ENCODE peak calls at places on chromosome 11, in four cellular contexts. L is sciatic nerve; O is stimulated activated CD8-positive, alpha-beta memory T cell treated with anti-CD3 and anti-CD28 coated beads, Interleukin-7, amount 100 ng/mL, for 24 hours; V is T-cell. K is an unnamed sample.

GRCh38 chr11:65655570-65656332 is 7.0 kb downstream of the RELA start:
- DNase-seq in L (no peak), V (no peak), O (no peak), K (no peak)

GRCh38 chr11:76314741-76315090 is 66.2 kb downstream of the THAP12 start:
- DNase-seq in L (no peak), O (no peak), V (no peak), K (no peak)

GRCh38 chr11:1915795-1916131 is 3.7 kb upstream of the TNNT3 start:
- DNase-seq in L (no peak), O (no peak), V (no peak), K (no peak)

GRCh38 chr11:72789493-72790131 is 4.2 kb downstream of the STARD10 start:
- DNase-seq in O (no peak), V (no peak), L (no peak), K (no peak)

GRCh38 chr11:106821291-106821690 is 197.0 kb downstream of the GUCY1A2 start:
- DNase-seq in V (no peak), L (no peak), O (no peak), K (no peak)

GRCh38 chr11:124327775-124328174 is 7.8 kb upstream of the OR8D2 start:
- DNase-seq in L (no peak), V (no peak), O (no peak), K (no peak)

GRCh38 chr11:69049490-69049867 is 747 bp downstream of the TPCN2 start:
- DNase-seq in O (no peak), V (peak; percentile 8), L (no peak), K (no peak)

GRCh38 chr11:121563003-121563402 is 110.2 kb upstream of the SORL1-AS1 start:
- DNase-seq in O (no peak), V (no peak), L (no peak), K (no peak)

GRCh38 chr11:23732026-23732425 is 764.8 kb upstream of the LUZP2 start:
- DNase-seq in O (no peak), L (no peak), V (no peak), K (no peak)

GRCh38 chr11:10594407-10594806 is 25.9 kb upstream of the LYVE1 start:
- DNase-seq in V (no peak), O (no peak), L (no peak), K (no peak)

GRCh38 chr11:77361184-77361583 is 59.7 kb upstream of the GDPD4 start:
- DNase-seq in V (no peak), L (no peak), O (no peak), K (no peak)

GRCh38 chr11:116719102-116719501 is 53.7 kb downstream of the BUD13 start:
- DNase-seq in L (no peak), V (no peak), O (no peak), K (no peak)

GRCh38 chr11:109972181-109972715 is 120.9 kb upstream of the ZC3H12C start:
- DNase-seq in L (no peak), V (no peak), O (no peak), K (no peak)

K was measured in cardiac septum.